ENCODE peak calls at places on chromosomes 3 and 15, in six cellular contexts. D is WTC11, J is OCI-LY7, Q is mucosa of descending colon, S is stomach, Y is fibroblast of lung. A is an unnamed sample.

GRCh38 chr3:170689218-170689874 is 103.5 kb upstream of the SLC7A14 start:
- DNase-seq in S (no peak), D (peak), Q (no peak), J (no peak), Y (peak), A (no peak)

GRCh38 chr3:72444642-72445223 is 403.5 kb downstream of the SHQ1 start:
- DNase-seq in J (no peak), D (no peak), Y (peak), Q (no peak), S (no peak), A (no peak)

GRCh38 chr15:83571820-83572707 is 81.9 kb upstream of the ADAMTSL3 start:
- DNase-seq in D (no peak), S (no peak), Y (peak), Q (no peak), J (peak), A (no peak)

GRCh38 chr15:45428491-45428890 is 50.1 kb upstream of the GATM start:
- DNase-seq in Y (no peak), J (no peak), D (no peak), S (no peak), Q (peak), A (no peak)

GRCh38 chr3:71057526-71057894 is 526.0 kb downstream of the FOXP1 start:
- DNase-seq in J (no peak), Q (peak), D (no peak), S (no peak), Y (no peak), A (no peak)

GRCh38 chr15:47576921-47577474 is 140.3 kb upstream of the SEMA6D start:
- DNase-seq in Y (no peak), Q (no peak), D (no peak), S (no peak), J (no peak), A (no peak)

GRCh38 chr3:33717616-33717865 is 513 bp downstream of the CLASP2 start:
- DNase-seq in J (no peak), Y (no peak), D (peak), Q (peak), S (peak), A (peak)

GRCh38 chr3:155995525-155996370 is 124.6 kb upstream of the KCNAB1 start:
- DNase-seq in Q (no peak), Y (peak), D (no peak), S (no peak), J (peak), A (no peak)

GRCh38 chr3:161369531-161369930 is 1.8 kb downstream of the SPTSSB start:
- DNase-seq in Y (peak), D (no peak), S (no peak), Q (no peak), J (no peak), A (no peak)

GRCh38 chr3:185272051-185272450 is 18.2 kb upstream of the EHHADH start:
- DNase-seq in Y (peak), J (no peak), Q (no peak), D (no peak), S (no peak), A (no peak)

GRCh38 chr3:123383101-123384053 is 65.5 kb downstream of the ADCY5 start:
- DNase-seq in J (no peak), Q (no peak), Y (peak), S (no peak), D (peak), A (peak)

GRCh38 chr3:114597012-114597411 is 303.2 kb downstream of the TIGIT start:
- DNase-seq in D (no peak), Y (no peak), S (no peak), Q (no peak), J (no peak), A (no peak)

GRCh38 chr3:64444619-64445317 is 219.5 kb upstream of the PRICKLE2 start:
- DNase-seq in Q (no peak), D (peak), S (no peak), Y (no peak), J (no peak), A (peak)

GRCh38 chr15:68512578-68512977 is 66.2 kb upstream of the CORO2B start:
- DNase-seq in J (no peak), Y (no peak), Q (no peak), S (no peak), D (no peak), A (no peak)

GRCh38 chr3:122748347-122748746 is 45.3 kb downstream of the HSPBAP1 start:
- DNase-seq in D (no peak), Y (no peak), S (no peak), J (no peak), Q (no peak), A (no peak)

GRCh38 chr15:90838544-90838943 is 29.8 kb upstream of the FURIN start:
- DNase-seq in Q (no peak), S (no peak), D (no peak), Y (no peak), J (no peak), A (no peak)

GRCh38 chr15:88256261-88257230 is at the start of gene NTRK3:
- DNase-seq in Q (no peak), S (no peak), D (peak), Y (peak), J (peak), A (peak)

GRCh38 chr15:75952512-75952911 is 48.8 kb downstream of the FBXO22 start:
- DNase-seq in Q (no peak), S (no peak), J (no peak), Y (no peak), D (no peak), A (no peak)

GRCh38 chr3:46008058-46008457 is 12.4 kb upstream of the FYCO1 start:
- DNase-seq in J (no peak), Y (no peak), Q (no peak), D (no peak), S (no peak), A (no peak)

GRCh38 chr3:45638299-45639043 is 43.9 kb downstream of the LIMD1 start:
- DNase-seq in Q (no peak), Y (peak), S (no peak), D (no peak), J (no peak), A (no peak)

GRCh38 chr3:125042725-125043406 is 12.9 kb downstream of the HEG1 start:
- DNase-seq in Y (peak), D (no peak), Q (no peak), J (no peak), S (no peak), A (no peak)

GRCh38 chr3:12833226-12834161 is 7.9 kb downstream of the RPL32 start:
- DNase-seq in D (peak), S (no peak), Q (no peak), Y (no peak), J (no peak), A (no peak)

GRCh38 chr15:80744826-80745225 is 34.3 kb upstream of the CEMIP start:
- DNase-seq in J (no peak), D (no peak), Q (no peak), Y (peak), S (no peak), A (no peak)

GRCh38 chr3:125313060-125313635 is 62.0 kb downstream of the ZNF148 start:
- DNase-seq in Q (no peak), J (no peak), D (no peak), S (no peak), Y (peak), A (no peak)

GRCh38 chr15:63067976-63068743 is 25.6 kb downstream of the TPM1 start:
- DNase-seq in J (no peak), S (no peak), Y (peak), Q (no peak), D (no peak), A (no peak)

GRCh38 chr3:146636881-146637280 is 31.7 kb upstream of the PLSCR5 start:
- DNase-seq in Y (no peak), J (no peak), S (no peak), Q (no peak), D (no peak), A (no peak)

GRCh38 chr15:75200765-75201608 is 695 bp upstream of the C15orf39 start:
- DNase-seq in Q (peak), J (peak), S (peak), Y (peak), D (peak), A (peak)

GRCh38 chr3:21220944-21221343 is 530.1 kb downstream of the ZNF385D start:
- DNase-seq in S (no peak), J (no peak), Y (no peak), D (no peak), Q (no peak), A (no peak)

GRCh38 chr3:181694805-181695660 is 16.7 kb upstream of the SOX2 start:
- DNase-seq in Y (peak), S (peak), Q (peak), D (peak), J (no peak), A (peak)

GRCh38 chr3:17795733-17796132 is 53.3 kb upstream of the TBC1D5 start:
- DNase-seq in Q (no peak), S (no peak), J (no peak), D (no peak), Y (peak), A (no peak)

GRCh38 chr3:17799312-17799711 is 56.9 kb upstream of the TBC1D5 start:
- DNase-seq in J (no peak), Y (no peak), S (no peak), Q (no peak), D (no peak), A (no peak)

GRCh38 chr3:17800232-17800631 is 57.8 kb upstream of the TBC1D5 start:
- DNase-seq in Q (no peak), Y (peak), S (no peak), J (no peak), D (no peak), A (no peak)

GRCh38 chr3:17795280-17795679 is 52.8 kb upstream of the TBC1D5 start:
- DNase-seq in S (no peak), D (no peak), Y (no peak), Q (no peak), J (no peak), A (no peak)

GRCh38 chr3:17798000-17798399 is 55.6 kb upstream of the TBC1D5 start:
- DNase-seq in Y (no peak), S (no peak), Q (no peak), J (peak), D (peak), A (no peak)
- TF ChIP-seq CTCF in Y (no peak), S (no peak), Q (no peak), J (peak), D (peak), A (no peak)

GRCh38 chr3:10351013-10351735 is 30.3 kb upstream of the SEC13 start:
- DNase-seq in J (no peak), S (no peak), D (peak), Y (no peak), Q (no peak), A (no peak)

GRCh38 chr3:10350324-10350985 is 29.5 kb upstream of the SEC13 start:
- DNase-seq in S (no peak), Y (no peak), D (no peak), J (no peak), Q (no peak), A (no peak)

GRCh38 chr3:10353160-10353559 is 32.2 kb upstream of the SEC13 start:
- DNase-seq in Y (no peak), J (peak), D (no peak), Q (no peak), S (no peak), A (no peak)

GRCh38 chr3:10353661-10354372 is 32.9 kb upstream of the SEC13 start:
- DNase-seq in J (no peak), Y (no peak), Q (no peak), D (no peak), S (no peak), A (no peak)

GRCh38 chr3:10352146-10352911 is 31.4 kb upstream of the SEC13 start:
- DNase-seq in J (no peak), Q (no peak), Y (peak), S (no peak), D (no peak), A (peak)
- TF ChIP-seq CTCF in J (no peak), Q (no peak), Y (no peak), S (no peak), D (no peak), A (no peak)

DNA sequence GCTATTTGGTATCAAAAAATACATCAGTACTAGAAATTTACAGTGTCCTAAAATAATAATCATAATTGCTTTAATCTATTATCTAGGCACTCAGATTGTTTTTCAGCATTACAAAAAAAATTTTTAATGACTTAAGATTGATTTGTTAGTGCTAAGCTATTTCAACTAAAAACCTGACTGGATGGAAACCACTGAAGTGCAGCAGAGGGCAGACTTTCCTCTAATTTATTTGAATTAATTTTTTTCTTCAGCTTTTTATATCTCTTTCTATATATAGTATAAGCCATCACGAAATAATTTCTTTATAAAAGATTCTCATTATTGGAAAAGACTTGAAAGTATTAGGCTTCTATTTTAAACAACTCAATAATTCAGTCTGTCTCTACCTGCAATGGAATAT is 131.4 kb downstream of the IQCH start:
- DNase-seq in Y (no peak), S (no peak), D (no peak), Q (no peak), J (no peak), A (no peak)
- TF ChIP-seq CTCF in Y (no peak), S (no peak), D (no peak), Q (no peak), J (peak), A (no peak)

GRCh38 chr15:71386448-71387236 is 271.4 kb downstream of the THSD4 start:
- DNase-seq in S (no peak), Y (no peak), J (peak), D (no peak), Q (no peak), A (no peak)
- TF ChIP-seq CTCF in S (peak), Y (peak), J (peak), D (no peak), Q (no peak), A (peak)

DNA sequence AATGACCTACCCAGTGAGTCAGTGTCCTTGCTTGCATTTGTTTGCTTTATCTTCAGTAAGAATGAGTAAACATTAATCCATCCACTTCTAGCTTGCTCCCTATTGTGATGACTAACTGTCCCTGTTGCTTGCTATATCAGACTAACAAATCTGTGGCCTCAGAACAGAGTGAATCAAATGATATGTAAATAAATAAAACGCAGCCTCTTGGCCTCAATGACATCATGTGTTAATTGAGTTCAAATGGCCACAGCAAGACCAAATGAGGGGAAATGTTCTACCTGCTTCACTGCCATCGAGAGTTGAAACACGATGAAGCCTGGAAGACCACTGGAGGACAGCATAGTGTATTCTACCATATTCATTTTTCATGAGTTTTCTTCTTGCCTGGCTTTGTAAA is 1144.3 kb downstream of the TUSC7 start:
- DNase-seq in Q (no peak), D (no peak), J (no peak), S (no peak), Y (peak), A (no peak)
- TF ChIP-seq CTCF in Q (no peak), D (no peak), J (no peak), S (no peak), Y (no peak), A (no peak)

DNA sequence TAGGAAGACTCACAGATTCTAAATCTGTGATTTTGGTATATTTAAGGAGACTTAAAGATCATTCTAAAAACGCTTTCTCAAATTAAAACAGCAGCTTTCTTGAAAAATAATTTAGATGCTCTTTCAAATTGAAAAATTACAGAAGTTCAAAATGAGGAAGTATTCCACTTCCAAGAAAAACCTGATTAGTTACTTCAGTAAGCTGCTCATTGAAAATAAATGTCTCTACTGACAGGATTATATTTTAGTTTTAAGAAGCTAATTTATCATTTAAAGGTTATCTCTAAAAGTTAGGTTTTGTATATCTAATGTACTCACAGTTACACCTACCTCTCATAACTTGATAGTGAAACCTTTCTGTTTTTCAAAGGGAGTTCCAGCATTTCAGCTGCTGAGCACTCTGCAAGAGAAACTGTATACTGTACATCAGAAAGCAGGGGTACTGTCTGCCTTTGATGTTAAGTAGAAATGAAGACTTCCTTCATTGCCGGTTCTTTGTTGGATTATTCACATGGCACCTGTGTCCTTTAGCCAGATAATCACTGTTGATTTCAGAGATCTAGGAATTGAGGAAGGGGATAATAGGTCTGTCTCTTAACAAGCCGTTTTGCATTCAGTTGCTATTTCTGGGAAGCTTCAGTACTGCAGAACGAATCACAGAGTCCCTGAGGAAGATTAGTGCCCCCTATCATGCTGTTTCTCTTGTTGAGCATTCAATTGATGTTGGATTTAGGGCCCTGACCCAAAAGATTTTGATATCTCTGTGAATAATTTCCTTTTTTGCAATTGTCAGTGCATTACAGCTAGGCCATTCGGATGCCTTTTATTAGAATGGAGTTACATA is 161.7 kb downstream of the TCF12 start:
- DNase-seq in D (no peak), S (no peak), Y (no peak), Q (no peak), J (peak), A (no peak)
- TF ChIP-seq CTCF in D (no peak), S (no peak), Y (no peak), Q (no peak), J (peak), A (no peak)

GRCh38 chr3:143753456-143753855 is 94.8 kb downstream of the SLC9A9 start:
- DNase-seq in J (no peak), Q (no peak), Y (no peak), D (no peak), S (no peak), A (no peak)

GRCh38 chr3:143751643-143752178 is 96.6 kb downstream of the SLC9A9 start:
- DNase-seq in Q (no peak), S (no peak), D (no peak), Y (no peak), J (peak), A (no peak)

GRCh38 chr3:143750856-143751255 is 97.4 kb downstream of the SLC9A9 start:
- DNase-seq in D (no peak), J (no peak), Q (no peak), S (no peak), Y (no peak), A (no peak)

GRCh38 chr3:143755978-143756377 is 92.3 kb downstream of the SLC9A9 start:
- DNase-seq in S (no peak), D (no peak), J (no peak), Q (no peak), Y (no peak), A (no peak)

GRCh38 chr3:143754090-143754489 is 94.2 kb downstream of the SLC9A9 start:
- DNase-seq in Y (no peak), D (no peak), J (no peak), S (no peak), Q (no peak), A (no peak)
- TF ChIP-seq CTCF in Y (no peak), D (no peak), J (no peak), S (no peak), Q (no peak), A (no peak)

A was measured in nephron progenitor cell.